ENCODE peak calls at places on chromosome 15, in seven cellular contexts. V, X, C, P, Z, S and N are unnamed samples.

GRCh38 chr15:64532921-64533320 is 72.5 kb downstream of the ZNF609 start:
- DNase-seq in S (no peak), P (no peak), C (no peak), V (no peak), Z (no peak), X (no peak), N (no peak)

GRCh38 chr15:91065505-91065904 is 34.6 kb upstream of the SV2B start:
- DNase-seq in S (no peak), P (no peak), Z (no peak), X (no peak), V (no peak), C (no peak), N (no peak)

GRCh38 chr15:66842710-66843441 is 140.8 kb downstream of the SMAD6 start:
- DNase-seq in C (no peak), V (peak; percentile 81), X (peak; percentile 48), P (peak; percentile 91), S (peak; percentile 49), Z (no peak), N (peak; percentile 24)

GRCh38 chr15:40929730-40930429 is 740 bp downstream of the DLL4 start:
- DNase-seq in Z (no peak), S (no peak), X (peak; percentile 13), P (peak; percentile 73), C (no peak), V (no peak), N (peak; percentile 37)

GRCh38 chr15:89830622-89831021 is 16.0 kb upstream of the ANPEP start:
- DNase-seq in S (no peak), Z (no peak), X (no peak), P (no peak), V (no peak), C (no peak), N (no peak)

GRCh38 chr15:41621200-41622193 is 38.7 kb upstream of the MGA start:
- DNase-seq in P (peak; percentile 89), Z (peak; percentile 72), V (peak; percentile 89), S (peak; percentile 91), C (peak; percentile 56), X (peak; percentile 72), N (peak; percentile 90)

GRCh38 chr15:40251455-40252140 is 12.7 kb downstream of the PAK6 start:
- DNase-seq in C (no peak), S (no peak), Z (no peak), X (no peak), P (no peak), V (no peak), N (no peak)

GRCh38 chr15:88956263-88956662 is 43.1 kb upstream of the MFGE8 start:
- DNase-seq in Z (no peak), P (no peak), X (no peak), C (no peak), S (no peak), V (no peak), N (no peak)

GRCh38 chr15:87874896-87875661 is 381.5 kb downstream of the NTRK3 start:
- DNase-seq in P (peak; percentile 5), C (peak; percentile 26), X (no peak), V (no peak), S (no peak), Z (no peak), N (no peak)

GRCh38 chr15:39270221-39270835 is 310.6 kb upstream of the THBS1 start:
- DNase-seq in S (no peak), C (no peak), X (no peak), Z (no peak), V (no peak), P (peak; percentile 53), N (peak; percentile 16)

GRCh38 chr15:64521726-64522164 is 61.4 kb downstream of the ZNF609 start:
- DNase-seq in C (no peak), S (peak; percentile 86), Z (no peak), V (peak; percentile 30), P (peak; percentile 81), X (peak; percentile 27), N (no peak)

GRCh38 chr15:66408254-66408653 is 21.5 kb downstream of the MAP2K1 start:
- DNase-seq in S (no peak), P (no peak), X (no peak), Z (no peak), C (no peak), V (no peak), N (no peak)